ENCODE peak calls at places on chromosomes 12 and 14, in ten cellular contexts. U is heart left ventricle; O is A549; B is GM23248; N is effector memory CD4-positive, alpha-beta T cell; X is CD8-positive, alpha-beta memory T cell; G is thoracic aorta; V is sigmoid colon; C is A673; E is adrenal gland. A is an unnamed sample. For H3K4me1, the result is how much of the 10 kb centered on the place peaks cover.

GRCh38 chr12:116547955-116548471 is 11.2 kb upstream of the MAP1LC3B2 start:
- DNase-seq in U (no peak), O (no peak), X (no peak), B (peak), E (no peak), N (no peak), C (no peak), V (no peak), G (no peak), A (no peak)

GRCh38 chr14:102262894-102263462 is 42.0 kb downstream of the MOK start:
- DNase-seq in N (no peak), B (peak), E (no peak), O (peak), V (no peak), G (no peak), X (no peak), U (no peak), C (no peak), A (no peak)

GRCh38 chr12:70754330-70754741 is 117.1 kb upstream of the PTPRB start:
- DNase-seq in V (no peak), G (no peak), N (no peak), C (no peak), X (no peak), E (no peak), U (no peak), B (peak), O (no peak), A (no peak)

GRCh38 chr12:99131761-99132199 is 486.7 kb downstream of the APAF1 start:
- DNase-seq in C (peak), N (no peak), U (peak), X (no peak), B (peak), E (peak), V (no peak), O (no peak), G (no peak), A (peak)

GRCh38 chr14:29144598-29144997 is 378.0 kb downstream of the FOXG1 start:
- DNase-seq in E (no peak), C (no peak), B (peak), G (no peak), U (no peak), N (no peak), X (no peak), V (no peak), O (no peak), A (no peak)

GRCh38 chr12:101884174-101884573 is 6.8 kb downstream of the DRAM1 start:
- DNase-seq in E (no peak), C (no peak), G (no peak), U (no peak), X (no peak), O (no peak), V (no peak), B (no peak), N (no peak), A (no peak)

GRCh38 chr14:105865904-105866840 is 339.8 kb downstream of the TMEM121 start:
- DNase-seq in U (no peak), V (peak), C (no peak), E (peak), O (no peak), B (no peak), N (no peak), G (no peak), X (peak), A (peak)

GRCh38 chr12:8226355-8226754 is 1.1 kb downstream of the FAM90A1 start:
- DNase-seq in C (no peak), U (no peak), X (no peak), E (no peak), B (no peak), G (no peak), O (no peak), N (no peak), V (no peak), A (no peak)

GRCh38 chr12:26239508-26240328 is 44.3 kb downstream of the SSPN start:
- DNase-seq in U (peak), V (peak), G (peak), X (no peak), O (no peak), B (peak), N (no peak), E (peak), C (no peak), A (peak)

GRCh38 chr14:21352587-21352986 is 31.2 kb downstream of the SUPT16H start:
- DNase-seq in E (no peak), C (no peak), G (no peak), N (no peak), X (no peak), U (peak), V (no peak), O (no peak), B (no peak), A (peak)

GRCh38 chr12:45327823-45328383 is 112.0 kb downstream of the ANO6 start:
- DNase-seq in G (no peak), X (no peak), C (no peak), O (no peak), B (peak), N (no peak), U (no peak), E (no peak), V (no peak), A (no peak)

GRCh38 chr12:114747156-114747555 is 63.2 kb upstream of the TBX3 start:
- DNase-seq in V (no peak), E (peak), B (no peak), X (no peak), U (no peak), O (no peak), C (no peak), G (no peak), N (no peak), A (no peak)

GRCh38 chr12:94595152-94595551 is 55.2 kb downstream of the TMCC3 start:
- DNase-seq in G (no peak), O (no peak), E (no peak), N (no peak), V (no peak), U (no peak), X (no peak), C (no peak), B (no peak), A (no peak)

GRCh38 chr14:55707365-55707804 is 127.4 kb downstream of the KTN1 start:
- DNase-seq in X (no peak), G (no peak), V (no peak), N (no peak), E (no peak), O (peak), C (peak), B (peak), U (no peak), A (no peak)

GRCh38 chr14:24556756-24557155 is 19.3 kb downstream of the CTSG start:
- DNase-seq in N (no peak), U (no peak), O (no peak), G (no peak), X (no peak), E (no peak), C (no peak), B (peak), V (no peak), A (no peak)

GRCh38 chr14:52949711-52950409 is 990 bp downstream of the FERMT2 start:
- DNase-seq in E (peak), B (peak), V (no peak), X (no peak), U (no peak), G (no peak), C (peak), O (peak), N (no peak), A (no peak)

GRCh38 chr12:6766651-6767300 is 613 bp downstream of the PTMS start:
- DNase-seq in E (peak), U (peak), X (peak), O (peak), B (peak), V (peak), G (no peak), C (peak), N (no peak), A (peak)

GRCh38 chr14:61196792-61197191 is 84.3 kb downstream of the TMEM30B start:
- DNase-seq in B (no peak), E (no peak), U (no peak), C (peak), G (no peak), O (peak), N (no peak), X (no peak), V (no peak), A (no peak)

GRCh38 chr14:100294213-100294962 is 11.9 kb downstream of the SLC25A29 start:
- DNase-seq in N (no peak), E (peak), V (no peak), X (no peak), U (peak), G (no peak), B (peak), C (no peak), O (no peak), A (peak)

GRCh38 chr12:64181504-64182291 is 40.4 kb downstream of the KICS2 start:
- DNase-seq in N (no peak), G (peak), E (peak), V (peak), U (peak), B (peak), O (peak), X (no peak), C (peak), A (no peak)

GRCh38 chr14:100764716-100765115 is 38.0 kb downstream of the DLK1 start:
- DNase-seq in O (no peak), B (no peak), C (no peak), U (no peak), X (no peak), N (no peak), G (no peak), E (no peak), V (peak), A (no peak)

GRCh38 chr14:65259000-65259399 is 153.5 kb upstream of the FUT8 start:
- DNase-seq in E (no peak), C (no peak), G (no peak), V (no peak), X (no peak), B (no peak), O (no peak), U (no peak), N (no peak), A (no peak)

GRCh38 chr12:84384384-84384783 is 528.2 kb downstream of the SLC6A15 start:
- DNase-seq in C (no peak), E (no peak), B (no peak), U (no peak), N (no peak), G (no peak), O (no peak), X (no peak), V (no peak), A (no peak)

GRCh38 chr12:96329018-96329417 is 71.2 kb downstream of the CDK17 start:
- DNase-seq in O (no peak), G (no peak), B (no peak), X (no peak), C (no peak), E (no peak), U (no peak), N (no peak), V (no peak), A (no peak)
- H3K4me1 ChIP-seq in O (under half), G (under half), B (under half), X (under half), C (under half), E (under half), U (under half), N (under half), V (under half), A (under half)

DNA sequence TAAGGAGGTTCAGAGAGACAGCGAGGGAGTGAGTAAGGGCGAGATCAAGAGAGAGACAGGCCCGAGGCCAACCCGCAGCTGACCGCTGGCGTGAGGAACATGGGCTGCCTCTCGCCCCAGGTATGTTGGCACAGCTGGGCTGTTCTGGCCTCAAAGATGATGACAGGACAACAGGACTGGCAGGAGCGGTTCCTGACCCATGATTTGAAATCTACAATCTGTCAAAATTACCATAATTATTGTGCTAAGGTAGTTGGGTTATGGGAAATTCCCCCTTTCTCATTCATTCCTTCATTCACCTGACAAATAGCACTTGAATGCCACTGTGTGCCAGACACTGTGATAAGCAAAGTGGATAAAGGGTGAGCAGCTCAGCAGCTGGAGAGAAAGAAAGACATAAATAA is 5.1 kb upstream of the ENDOU start:
- DNase-seq in N (no peak), O (no peak), C (no peak), G (no peak), V (no peak), B (peak), U (no peak), X (no peak), E (no peak), A (no peak)
- H3K4me3 ChIP-seq in N (no peak), O (no peak), C (no peak), G (no peak), V (no peak), B (no peak), U (no peak), X (no peak), E (no peak), A (no peak)

GRCh38 chr14:26595922-26596721 is 1.7 kb downstream of the NOVA1 start:
- DNase-seq in B (peak), N (no peak), V (no peak), C (peak), G (no peak), O (no peak), X (no peak), U (no peak), E (no peak), A (no peak)
- H3K27ac ChIP-seq in B (no peak), N (no peak), V (peak), C (no peak), G (no peak), O (peak), X (no peak), U (no peak), E (no peak), A (no peak)

GRCh38 chr14:68667313-68667791 is 125.5 kb downstream of the ZFP36L1 start:
- DNase-seq in G (no peak), C (no peak), O (no peak), V (peak), U (no peak), E (no peak), N (no peak), X (no peak), B (peak), A (no peak)
- H3K4me1 ChIP-seq in G (under half), C (under half), O (under half), V (half or more), U (under half), E (under half), N (under half), X (under half), B (half or more), A (under half)

DNA sequence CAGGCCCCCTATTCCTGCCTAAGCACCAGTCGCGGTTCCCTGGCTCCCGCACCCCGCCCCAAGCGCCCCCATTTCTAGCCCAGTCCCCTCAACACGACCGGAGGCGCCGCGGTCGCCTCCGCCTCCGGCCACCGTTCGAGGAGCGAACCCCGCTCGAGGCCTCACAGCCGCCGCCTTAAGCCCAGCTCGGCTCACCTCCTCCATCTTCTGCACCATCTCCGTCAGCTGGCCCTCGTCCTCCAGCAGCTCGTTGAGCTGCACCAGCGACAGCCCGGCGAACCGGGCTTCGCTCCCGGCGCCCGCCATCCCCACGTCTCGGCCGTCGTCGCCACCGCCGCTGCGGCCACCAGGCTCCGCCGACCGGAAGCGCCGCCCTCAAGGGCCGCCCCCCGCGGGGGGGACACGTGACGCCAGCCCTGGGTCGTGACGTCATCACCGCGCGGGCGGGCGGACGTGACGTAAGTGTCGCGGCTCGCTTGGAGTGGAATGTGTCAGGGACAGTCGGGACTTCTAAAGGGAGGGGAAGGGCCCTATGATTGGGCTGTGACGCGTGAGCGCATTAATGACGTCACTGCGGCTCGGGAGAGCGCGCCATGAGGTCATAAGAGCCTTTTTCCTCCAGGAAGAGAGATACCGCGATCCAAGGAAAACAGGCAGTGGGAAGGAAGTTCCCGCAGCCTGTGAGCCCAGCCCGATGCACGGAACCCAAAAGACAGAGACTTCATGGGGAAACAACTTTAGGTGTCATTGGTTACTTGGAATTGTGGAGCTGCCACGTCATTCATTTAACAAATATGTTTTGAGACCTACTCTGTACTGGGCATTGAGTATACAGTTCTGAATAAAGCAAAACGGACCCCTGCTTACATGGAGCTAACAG is at the start of gene VPS37B:
- DNase-seq in C (peak), O (peak), B (peak), E (peak), G (peak), X (peak), V (peak), U (peak), N (peak), A (peak)
- H3K4me3 ChIP-seq in C (peak), O (peak), B (peak), E (peak), G (peak), X (peak), V (peak), U (peak), N (peak), A (peak)

A was measured in left lung.